ENCODE peak calls at places on chromosomes 7 and 10, in four cellular contexts. O, E, V and N are unnamed samples.

GRCh38 chr10:86655173-86655540 is 810 bp downstream of the OPN4 start:
- DNase-seq in O (no peak), E (no peak), V (no peak), N (no peak)

GRCh38 chr7:1919539-1920265 is 249.6 kb downstream of the ELFN1 start:
- DNase-seq in O (peak; percentile 67), E (no peak), V (no peak), N (no peak)

GRCh38 chr10:77926566-77927342 is at the start of gene DLG5:
- DNase-seq in O (no peak), E (peak; percentile 44), V (no peak), N (peak; percentile 91)

GRCh38 chr10:132263866-132264265 is 43.9 kb downstream of the STK32C start:
- DNase-seq in O (no peak), E (no peak), V (no peak), N (no peak)

GRCh38 chr7:37097983-37098382 is 350.7 kb downstream of the ELMO1 start:
- DNase-seq in O (no peak), E (no peak), V (no peak), N (no peak)

GRCh38 chr7:50262916-50263690 is 41.4 kb upstream of the IKZF1 start:
- DNase-seq in O (no peak), E (no peak), V (no peak), N (peak; percentile 64)

GRCh38 chr10:88953662-88954061 is 1.1 kb upstream of the ACTA2 start:
- DNase-seq in O (no peak), E (no peak), V (no peak), N (no peak)

GRCh38 chr7:18638594-18639452 is 143.3 kb downstream of the HDAC9 start:
- DNase-seq in O (no peak), E (no peak), V (no peak), N (no peak)

GRCh38 chr10:84140036-84140379 is 699 bp downstream of the GHITM start:
- DNase-seq in O (peak; percentile 51), E (no peak), V (no peak), N (peak; percentile 65)

GRCh38 chr7:81478664-81479063 is 291.2 kb downstream of the HGF start:
- DNase-seq in O (peak; percentile 77), E (no peak), V (no peak), N (no peak)

GRCh38 chr7:17677408-17677807 is 262.9 kb downstream of the SNX13 start:
- DNase-seq in O (no peak), E (no peak), V (no peak), N (no peak)

GRCh38 chr7:1981878-1982230 is 250.9 kb downstream of the MAD1L1 start:
- DNase-seq in O (no peak), E (no peak), V (no peak), N (no peak)

GRCh38 chr7:54541941-54542618 is at the start of gene VSTM2A:
- DNase-seq in O (no peak), E (peak; percentile 60), V (no peak), N (no peak)

GRCh38 chr7:33959676-33960075 is 54.3 kb downstream of the BMPER start:
- DNase-seq in O (no peak), E (no peak), V (no peak), N (no peak)

GRCh38 chr10:60441515-60441914 is 51.8 kb upstream of the ANK3 start:
- DNase-seq in O (peak; percentile 7), E (no peak), V (no peak), N (no peak)

GRCh38 chr7:13989138-13989943 is at the start of gene ETV1:
- DNase-seq in O (peak; percentile 14), E (peak; percentile 88), V (no peak), N (peak; percentile 86)

GRCh38 chr7:19305698-19306097 is 160.5 kb upstream of the FERD3L start:
- DNase-seq in O (no peak), E (no peak), V (no peak), N (no peak)

GRCh38 chr7:8151161-8151560 is 110.8 kb downstream of the ICA1 start:
- DNase-seq in O (no peak), E (no peak), V (no peak), N (no peak)

GRCh38 chr10:89491932-89492331 is 43.5 kb downstream of the SLC16A12 start:
- DNase-seq in O (no peak), E (no peak), V (no peak), N (no peak)

GRCh38 chr7:43834463-43835251 is 34.7 kb downstream of the MRPS24 start:
- DNase-seq in O (no peak), E (no peak), V (peak; percentile 73), N (peak; percentile 24)

GRCh38 chr7:44275829-44276570 is 49.4 kb downstream of the CAMK2B start:
- DNase-seq in O (no peak), E (peak; percentile 85), V (no peak), N (peak; percentile 78)

GRCh38 chr7:18939771-18940576 is 177.5 kb downstream of the TWIST1 start:
- DNase-seq in O (no peak), E (no peak), V (no peak), N (no peak)

GRCh38 chr10:44245601-44245938 is 139.3 kb downstream of the CXCL12 start:
- DNase-seq in O (peak; percentile 90), E (no peak), V (no peak), N (no peak)

GRCh38 chr10:88616250-88616977 is 29.9 kb downstream of the LIPJ start:
- DNase-seq in O (no peak), E (peak; percentile 8), V (no peak), N (no peak)

GRCh38 chr7:41656357-41656756 is 46.5 kb downstream of the INHBA start:
- DNase-seq in O (no peak), E (no peak), V (no peak), N (no peak)

GRCh38 chr7:18357691-18358090 is 137.9 kb upstream of the HDAC9 start:
- DNase-seq in O (no peak), E (no peak), V (no peak), N (peak; percentile 9)

GRCh38 chr10:45440511-45441062 is 66.6 kb downstream of the ALOX5 start:
- DNase-seq in O (no peak), E (no peak), V (no peak), N (no peak)

GRCh38 chr10:72025400-72025799 is 61.2 kb downstream of the CHST3 start:
- DNase-seq in O (no peak), E (no peak), V (no peak), N (no peak)

GRCh38 chr10:45640049-45640448 is 32.5 kb downstream of the ZFAND4 start:
- DNase-seq in O (no peak), E (no peak), V (no peak), N (no peak)

GRCh38 chr10:62861507-62861906 is 45.3 kb upstream of the EGR2 start:
- DNase-seq in O (no peak), E (no peak), V (no peak), N (no peak)

GRCh38 chr10:5871596-5871995 is 18.1 kb downstream of the ANKRD16 start:
- DNase-seq in O (no peak), E (no peak), V (no peak), N (no peak)

GRCh38 chr7:50497068-50497642 is 47.0 kb upstream of the FIGNL1 start:
- DNase-seq in O (no peak), E (no peak), V (no peak), N (peak; percentile 30)

GRCh38 chr7:98133181-98133580 is 26.5 kb downstream of the LMTK2 start:
- DNase-seq in O (no peak), E (no peak), V (peak; percentile 63), N (peak; percentile 35)

GRCh38 chr7:35849158-35849831 is 48.4 kb downstream of the SEPTIN7 start:
- DNase-seq in O (no peak), E (peak; percentile 23), V (no peak), N (no peak)

GRCh38 chr7:138616085-138616484 is 85.1 kb downstream of the SVOPL start:
- DNase-seq in O (no peak), E (no peak), V (no peak), N (no peak)

GRCh38 chr7:138610671-138611170 is 90.4 kb downstream of the SVOPL start:
- DNase-seq in O (peak; percentile 61), E (no peak), V (no peak), N (no peak)

GRCh38 chr7:138618933-138619332 is 82.2 kb downstream of the SVOPL start:
- DNase-seq in O (no peak), E (no peak), V (no peak), N (no peak)

GRCh38 chr7:138618506-138618905 is 82.7 kb downstream of the SVOPL start:
- DNase-seq in O (no peak), E (no peak), V (no peak), N (no peak)

DNA sequence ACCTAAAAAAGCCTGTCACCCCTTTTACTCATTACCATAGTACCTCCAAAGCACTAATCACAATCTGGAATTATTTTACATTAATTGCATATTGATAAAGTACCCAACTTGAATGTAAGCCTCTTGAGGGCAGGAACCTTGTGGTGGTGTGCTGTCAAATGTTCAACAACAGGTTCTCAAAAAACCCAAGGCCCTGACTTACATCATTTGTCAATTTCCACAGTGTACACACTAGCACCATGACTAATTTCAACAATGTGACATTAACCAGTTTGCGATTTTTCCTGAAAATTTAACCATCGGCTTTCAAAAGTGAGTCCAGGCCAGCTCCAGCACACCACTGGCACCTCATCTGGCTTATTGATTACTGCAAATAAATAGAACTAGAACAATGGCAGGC is 87.5 kb downstream of the SVOPL start:
- DNase-seq in O (peak; percentile 35), E (no peak), V (no peak), N (no peak)
- TF ChIP-seq TCF7 in O (no peak), E (no peak), V (no peak), N (no peak)

DNA sequence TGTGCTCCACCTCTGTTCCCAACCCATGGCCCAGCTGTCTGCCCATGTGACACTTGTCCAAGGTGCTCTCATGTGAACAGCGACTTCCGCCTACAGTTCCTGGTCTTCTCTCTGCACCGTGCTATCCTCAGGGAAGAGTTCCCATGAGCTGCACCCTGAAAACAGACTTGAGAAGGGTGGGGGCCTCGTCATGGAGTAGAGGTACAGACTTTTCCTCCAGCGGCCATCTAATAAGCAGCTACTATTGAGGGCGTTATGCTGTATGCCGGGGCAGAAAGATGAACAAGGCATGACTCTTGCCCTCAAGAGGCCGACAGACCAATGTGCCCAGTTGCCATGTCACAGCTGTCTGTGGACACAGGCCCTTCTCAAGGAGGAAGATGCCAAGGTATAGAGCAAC is 25.4 kb upstream of the LYZL1 start:
- DNase-seq in O (no peak), E (no peak), V (no peak), N (no peak)
- TF ChIP-seq CTCF in O (no peak), E (no peak), V (no peak), N (no peak)

GRCh38 chr10:33330543-33331019 is 3.9 kb downstream of the NRP1 start:
- DNase-seq in O (peak; percentile 73), E (peak; percentile 85), V (peak; percentile 13), N (peak; percentile 65)
- TF ChIP-seq TCF7 in O (peak; percentile 44), E (no peak), V (no peak), N (no peak)

GRCh38 chr7:3434611-3435010 is 133.6 kb downstream of the SDK1 start:
- DNase-seq in O (no peak), E (no peak), V (no peak), N (no peak)
- TF ChIP-seq CTCF in O (no peak), E (no peak), V (no peak), N (peak; percentile 9)

GRCh38 chr10:50600831-50601466 is 22.8 kb downstream of the SGMS1 start:
- DNase-seq in O (no peak), E (no peak), V (no peak), N (no peak)
- TF ChIP-seq TCF7 in O (no peak), E (no peak), V (no peak), N (no peak)

GRCh38 chr7:51592822-51593221 is 276.2 kb upstream of the COBL start:
- DNase-seq in O (no peak), E (no peak), V (no peak), N (no peak)
- TF ChIP-seq CTCF in O (no peak), E (no peak), V (no peak), N (no peak)

GRCh38 chr7:134368851-134369533 is 52.3 kb upstream of the SLC35B4 start:
- DNase-seq in O (peak; percentile 87), E (no peak), V (no peak), N (no peak)
- TF ChIP-seq TCF7 in O (no peak), E (no peak), V (no peak), N (no peak)